ENCODE peak calls at places on chromosomes 6 and 20, in four cellular contexts. One of them, this sample, is unnamed.
A peak's percentile ranks its signal among the peaks of the same experiment; 100 is the strongest.

GRCh38 chr20:63501818-63502670 is 3.2 kb upstream of the EEF1A2 start:
- DNase-seq in endothelial cell: no peak
- DNase-seq in ACHN: no peak
- DNase-seq in midbrain: no peak
- DNase-seq in this sample: no peak

GRCh38 chr6:130744601-130745382 is 82.4 kb upstream of the SMLR1 start:
- DNase-seq in endothelial cell: no peak
- DNase-seq in ACHN: no peak
- DNase-seq in midbrain: no peak
- DNase-seq in this sample: no peak

GRCh38 chr6:131966443-131966842 is 15.3 kb upstream of the CCN2 start:
- DNase-seq in endothelial cell: no peak
- DNase-seq in ACHN: no peak
- DNase-seq in midbrain: no peak
- DNase-seq in this sample: no peak

GRCh38 chr20:49593441-49594142 is 25.7 kb upstream of the PTGIS start:
- DNase-seq in endothelial cell: no peak
- DNase-seq in ACHN: no peak
- DNase-seq in midbrain: no peak
- DNase-seq in this sample: no peak

GRCh38 chr6:5085638-5086293 is 625 bp downstream of the PPP1R3G start:
- DNase-seq in endothelial cell: peak; percentile 61
- DNase-seq in ACHN: peak; percentile 37
- DNase-seq in midbrain: no peak
- DNase-seq in this sample: no peak

GRCh38 chr20:48079028-48079427 is 293.7 kb upstream of the SULF2 start:
- DNase-seq in endothelial cell: no peak
- DNase-seq in ACHN: no peak
- DNase-seq in midbrain: no peak
- DNase-seq in this sample: no peak

GRCh38 chr6:149896491-149896890 is 1.4 kb downstream of the RAET1E start:
- DNase-seq in endothelial cell: no peak
- DNase-seq in ACHN: no peak
- DNase-seq in midbrain: no peak
- DNase-seq in this sample: no peak

GRCh38 chr20:62501801-62502495 is 26.2 kb upstream of the GATA5 start:
- DNase-seq in endothelial cell: no peak
- DNase-seq in ACHN: peak; percentile 92
- DNase-seq in midbrain: no peak
- DNase-seq in this sample: peak; percentile 46

This sample was measured in A549.